ENCODE peak calls at places on chromosomes 4 and X, in five cellular contexts. U is body of pancreas, P is right lobe of liver, E is breast epithelium, V is H54. H is an unnamed sample.

GRCh38 chr4:122038896-122039295 is 87.0 kb upstream of the TRPC3 start:
- DNase-seq in U (no peak), P (no peak), E (no peak), V (no peak), H (no peak)

GRCh38 chr4:98828801-98829200 is 100.1 kb downstream of the EIF4E start:
- DNase-seq in U (no peak), P (no peak), E (no peak), V (no peak), H (no peak)

GRCh38 chr4:3766207-3766790 is at the start of gene ADRA2C:
- DNase-seq in U (peak), P (no peak), E (no peak), V (peak), H (peak)

GRCh38 chrX:112874140-112874539 is 33.5 kb upstream of the AMOT start:
- DNase-seq in U (no peak), P (no peak), E (no peak), V (no peak), H (no peak)

GRCh38 chr4:4182835-4183568 is 43.7 kb downstream of the OTOP1 start:
- DNase-seq in U (no peak), P (peak), E (no peak), V (peak), H (peak)

GRCh38 chrX:141732031-141732430 is 33.5 kb upstream of the SPANXD start:
- DNase-seq in U (no peak), P (no peak), E (no peak), V (no peak), H (no peak)

GRCh38 chr4:86019362-86019761 is 340.5 kb downstream of the MAPK10 start:
- DNase-seq in U (no peak), P (no peak), E (no peak), V (no peak), H (no peak)

GRCh38 chrX:10619311-10620015 is 922 bp downstream of the MID1 start:
- DNase-seq in U (no peak), P (no peak), E (no peak), V (no peak), H (peak)

GRCh38 chr4:7854211-7854610 is 85.5 kb downstream of the AFAP1 start:
- DNase-seq in U (no peak), P (no peak), E (no peak), V (no peak), H (no peak)

GRCh38 chr4:5755679-5756078 is 44.7 kb downstream of the EVC start:
- DNase-seq in U (no peak), P (no peak), E (no peak), V (no peak), H (no peak)

GRCh38 chrX:11757729-11758399 is at the start of gene MSL3:
- DNase-seq in U (peak), P (peak), E (peak), V (peak), H (peak)

GRCh38 chr4:70838972-70839536 is 636 bp downstream of the GRSF1 start:
- DNase-seq in U (peak), P (peak), E (peak), V (peak), H (peak)

GRCh38 chrX:129938081-129938480 is 32.1 kb downstream of the UTP14A start:
- DNase-seq in U (no peak), P (no peak), E (no peak), V (no peak), H (peak)

GRCh38 chrX:134733595-134733994 is 75.3 kb upstream of the PLAC1 start:
- DNase-seq in U (no peak), P (no peak), E (no peak), V (no peak), H (no peak)

GRCh38 chrX:18887821-18888205 is 96.1 kb downstream of the PHKA2 start:
- DNase-seq in U (no peak), P (no peak), E (no peak), V (no peak), H (no peak)

GRCh38 chr4:1578968-1579833 is 104.9 kb downstream of the FAM53A start:
- DNase-seq in U (peak), P (peak), E (no peak), V (peak), H (peak)

GRCh38 chrX:136168929-136169735 is 21.8 kb downstream of the FHL1 start:
- DNase-seq in U (peak), P (no peak), E (no peak), V (no peak), H (no peak)

GRCh38 chr4:88757776-88758175 is 60.1 kb upstream of the NAP1L5 start:
- DNase-seq in U (no peak), P (no peak), E (no peak), V (no peak), H (no peak)

GRCh38 chrX:151870603-151871002 is 42.1 kb upstream of the MAGEA4 start:
- DNase-seq in U (no peak), P (no peak), E (no peak), V (peak), H (no peak)

GRCh38 chrX:68429216-68429615 is 4.1 kb downstream of the OPHN1 start:
- DNase-seq in U (no peak), P (no peak), E (no peak), V (no peak), H (no peak)

DNA sequence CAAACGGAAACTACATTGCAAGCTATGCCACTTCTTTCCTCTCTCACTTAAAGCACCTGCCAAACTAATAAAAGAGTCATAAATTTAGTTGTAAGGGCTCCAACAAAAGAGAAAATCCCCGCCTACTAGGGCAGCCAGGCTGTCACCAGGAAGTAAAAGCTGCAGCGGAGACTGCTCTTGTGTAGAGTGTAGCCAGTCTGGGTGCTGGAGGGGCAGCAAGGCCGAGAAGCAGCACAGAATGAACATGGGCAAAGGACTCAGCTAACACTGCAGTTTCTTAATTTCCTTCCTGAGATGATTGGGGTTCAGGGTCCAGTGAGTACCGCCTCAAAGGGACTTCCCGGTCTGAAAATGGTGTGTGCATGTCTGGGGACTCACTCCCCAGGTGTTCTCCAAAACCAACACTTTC is 89.4 kb upstream of the MAML3 start:
- DNase-seq in U (peak), P (no peak), E (no peak), V (no peak), H (no peak)
- TF ChIP-seq POLR2A in U (peak), P (no peak), E (no peak), V (no peak), H (no peak)

DNA sequence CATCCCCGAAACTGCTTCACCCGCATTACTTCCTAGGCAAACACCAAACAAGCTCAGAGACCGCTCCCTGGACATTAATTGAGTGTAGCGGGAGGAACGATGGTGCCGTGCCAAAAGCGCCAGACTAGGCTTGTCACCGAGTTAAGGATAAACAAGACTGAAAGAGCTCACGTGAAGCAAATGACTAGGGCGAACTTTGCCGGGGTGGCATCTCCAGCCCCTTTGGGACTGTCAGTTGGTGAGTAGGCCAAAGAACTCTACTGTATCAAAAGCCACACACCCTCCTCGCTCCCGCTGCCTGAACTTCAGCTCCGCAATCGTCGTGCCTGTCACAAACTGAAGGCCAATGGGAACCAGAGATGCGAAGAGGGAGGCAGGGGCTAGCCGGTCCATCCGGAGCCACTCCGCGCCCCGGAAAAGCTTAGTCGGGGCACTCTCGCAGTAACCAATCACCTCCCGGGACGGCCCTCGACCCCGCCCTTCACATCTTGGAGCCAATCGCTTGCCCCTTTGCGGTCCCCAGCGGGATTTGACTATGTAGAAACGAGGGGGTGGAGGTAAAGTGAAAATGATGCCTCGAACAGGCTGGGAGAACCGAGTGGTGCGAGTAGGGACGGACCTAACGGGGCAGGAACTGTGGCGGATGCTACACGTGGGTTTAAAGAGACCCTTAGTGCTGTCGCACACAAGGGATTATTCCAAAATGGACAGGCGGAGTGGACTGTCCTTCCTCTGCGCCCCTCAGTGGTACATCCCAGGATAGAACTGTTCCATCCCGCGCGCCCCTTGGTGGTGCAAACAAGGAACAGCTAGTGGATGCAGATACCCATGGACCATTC is 37.0 kb upstream of the FAM156A start:
- DNase-seq in U (peak), P (peak), E (peak), V (peak), H (peak)
- TF ChIP-seq POLR2A in U (peak), P (peak), E (no peak), V (peak), H (no peak)

GRCh38 chr4:93748943-93749342 is 79.6 kb upstream of the ATOH1 start:
- DNase-seq in U (no peak), P (no peak), E (no peak), V (no peak), H (no peak)

GRCh38 chr4:93747220-93747619 is 81.3 kb upstream of the ATOH1 start:
- DNase-seq in U (no peak), P (no peak), E (no peak), V (no peak), H (no peak)

GRCh38 chr4:93748380-93748779 is 80.2 kb upstream of the ATOH1 start:
- DNase-seq in U (no peak), P (no peak), E (no peak), V (no peak), H (no peak)

GRCh38 chr4:93751410-93751809 is 77.1 kb upstream of the ATOH1 start:
- DNase-seq in U (no peak), P (no peak), E (no peak), V (no peak), H (no peak)

GRCh38 chr4:93749351-93749761 is 79.2 kb upstream of the ATOH1 start:
- DNase-seq in U (no peak), P (no peak), E (no peak), V (no peak), H (no peak)
- TF ChIP-seq POLR2A in U (no peak), P (no peak), E (no peak), V (no peak), H (no peak)

DNA sequence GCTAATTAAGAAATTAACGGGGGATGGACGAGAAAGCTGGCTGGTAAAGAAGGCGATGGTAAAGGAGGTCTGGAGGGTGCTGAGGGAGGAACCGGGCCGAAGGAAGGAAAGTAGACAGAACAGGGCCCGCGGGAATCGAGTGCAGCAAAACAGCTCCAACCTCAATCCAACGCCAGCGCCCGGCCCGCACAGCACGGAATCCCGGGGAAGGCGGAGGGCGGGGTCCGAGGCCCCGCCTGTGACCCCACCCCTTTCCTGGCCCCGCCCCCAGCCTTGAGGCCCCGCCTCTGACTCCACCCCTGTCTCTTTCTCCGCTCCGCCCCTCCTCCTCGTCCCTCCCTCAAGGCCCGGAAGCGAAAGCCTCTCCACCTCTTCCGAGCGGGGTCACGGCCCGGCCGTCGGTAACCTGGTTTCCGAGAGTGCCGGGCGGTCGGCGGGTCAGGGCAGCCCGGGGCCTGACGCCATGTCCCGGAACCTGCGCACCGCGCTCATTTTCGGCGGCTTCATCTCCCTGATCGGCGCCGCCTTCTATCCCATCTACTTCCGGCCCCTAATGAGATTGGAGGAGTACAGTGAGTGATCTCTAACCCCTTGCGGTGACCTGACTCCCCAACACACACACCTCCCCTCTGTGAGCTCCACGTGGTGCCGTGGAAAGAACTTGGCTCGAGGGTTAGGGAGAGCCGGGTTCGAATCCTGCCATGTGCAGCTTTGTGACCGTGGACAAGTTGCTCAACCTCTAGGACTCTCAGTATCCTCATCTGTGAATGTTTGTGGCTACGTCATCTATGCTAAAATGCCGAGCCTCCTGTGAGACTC is at the start of gene SMIM20:
- DNase-seq in U (peak), P (peak), E (peak), V (peak), H (peak)
- TF ChIP-seq POLR2A in U (peak), P (peak), E (peak), V (peak), H (no peak)

DNA sequence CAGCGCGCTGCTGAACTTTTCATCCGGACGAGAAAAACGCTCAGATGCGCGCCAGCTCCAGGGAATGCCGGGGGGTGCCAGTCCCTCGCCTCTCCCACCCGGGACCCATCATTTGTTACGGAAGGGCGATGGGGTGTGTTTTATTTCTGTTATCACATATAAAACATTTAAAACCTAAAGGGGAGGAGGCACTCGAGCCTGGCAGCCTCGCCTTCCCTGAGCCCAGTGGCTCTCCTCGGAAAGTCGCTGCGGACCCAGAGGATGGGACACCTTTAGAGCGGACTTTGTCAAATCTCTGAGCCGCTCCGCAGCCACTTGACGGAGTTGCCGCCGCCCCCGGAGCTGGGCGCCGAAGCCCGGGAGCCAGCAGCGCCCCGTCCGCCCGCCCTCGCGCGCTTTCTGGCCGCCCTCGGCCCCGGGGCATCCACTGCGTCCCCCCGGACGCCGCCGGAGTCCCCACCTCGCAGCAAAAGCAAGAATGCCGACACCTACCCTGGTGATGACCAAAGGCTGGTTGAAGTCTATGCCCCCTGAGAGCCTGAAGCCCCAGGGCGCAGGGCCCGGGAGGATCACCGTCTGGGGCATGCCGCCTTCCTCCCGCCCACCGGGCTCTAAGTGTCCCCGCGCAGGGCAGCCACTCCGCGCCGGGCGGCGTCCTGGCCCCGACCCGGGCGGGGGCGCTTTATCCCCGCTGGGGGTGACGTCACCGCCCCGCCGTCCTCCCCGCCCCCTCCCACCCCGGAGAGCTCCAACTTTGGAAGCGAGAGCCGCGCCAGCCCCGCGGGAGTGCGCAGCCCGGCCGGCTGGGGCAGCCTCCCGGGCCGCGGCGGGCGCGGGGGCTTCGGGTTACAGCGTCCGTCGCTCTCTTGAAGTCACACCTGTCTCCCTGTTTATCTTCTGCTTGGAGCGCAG is at the start of gene PDLIM3:
- DNase-seq in U (peak), P (peak), E (peak), V (peak), H (peak)
- TF ChIP-seq POLR2A in U (peak), P (peak), E (peak), V (peak), H (no peak)

DNA sequence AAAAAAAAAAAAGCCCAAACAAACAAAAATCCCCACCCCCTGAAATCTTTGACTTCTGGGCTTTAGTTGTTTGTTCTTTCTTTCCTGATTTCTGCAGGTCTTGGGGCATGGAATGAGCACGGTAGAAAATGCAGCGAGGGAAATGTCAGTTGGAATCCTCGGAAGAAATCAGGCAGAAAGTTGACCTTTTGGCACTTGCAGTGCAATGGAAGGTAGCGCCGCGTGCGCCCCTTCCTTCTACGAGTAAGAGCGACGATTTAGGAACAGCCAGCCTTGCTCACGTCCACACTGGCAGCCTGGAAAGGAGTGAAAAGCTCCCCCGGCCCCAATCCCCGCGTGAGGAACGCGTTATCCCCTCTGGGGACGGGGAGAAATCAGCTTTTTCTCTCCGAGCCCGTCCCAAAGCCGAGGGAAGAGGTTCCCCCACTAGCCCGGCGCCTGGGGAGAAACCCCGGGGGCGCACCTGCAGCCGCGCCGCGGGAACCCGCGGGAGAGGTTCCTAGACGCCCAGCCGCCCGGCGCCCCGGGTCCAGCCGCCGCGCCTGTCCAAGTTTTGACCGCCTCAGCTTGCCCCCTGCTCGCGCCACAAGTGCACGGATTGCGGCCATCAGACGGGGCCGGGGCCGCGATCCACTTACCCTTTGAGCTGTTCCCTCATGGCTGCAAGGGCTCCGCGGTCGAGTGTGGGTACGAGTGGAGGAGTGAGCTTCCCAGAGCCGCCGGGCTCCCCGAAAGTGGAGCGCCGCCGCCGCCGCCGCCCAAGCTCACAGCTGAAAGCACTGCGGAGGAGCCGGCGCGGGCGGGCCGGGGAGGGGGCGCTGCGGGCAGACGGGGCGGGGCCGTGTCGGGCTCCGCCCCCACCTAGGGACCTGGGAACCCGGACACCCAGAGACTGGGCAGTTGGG is 194.6 kb upstream of the FTHL17 start:
- DNase-seq in U (peak), P (peak), E (no peak), V (peak), H (peak)
- TF ChIP-seq POLR2A in U (peak), P (peak), E (no peak), V (peak), H (no peak)

GRCh38 chr4:113978561-113979156 is 788 bp downstream of the ARSJ start:
- DNase-seq in U (no peak), P (peak), E (no peak), V (no peak), H (peak)
- TF ChIP-seq POLR2A in U (no peak), P (no peak), E (no peak), V (no peak), H (no peak)

GRCh38 chr4:41934813-41935651 is at the start of gene TMEM33:
- DNase-seq in U (peak), P (peak), E (peak), V (peak), H (peak)
- TF ChIP-seq POLR2A in U (peak), P (peak), E (peak), V (peak), H (no peak)

DNA sequence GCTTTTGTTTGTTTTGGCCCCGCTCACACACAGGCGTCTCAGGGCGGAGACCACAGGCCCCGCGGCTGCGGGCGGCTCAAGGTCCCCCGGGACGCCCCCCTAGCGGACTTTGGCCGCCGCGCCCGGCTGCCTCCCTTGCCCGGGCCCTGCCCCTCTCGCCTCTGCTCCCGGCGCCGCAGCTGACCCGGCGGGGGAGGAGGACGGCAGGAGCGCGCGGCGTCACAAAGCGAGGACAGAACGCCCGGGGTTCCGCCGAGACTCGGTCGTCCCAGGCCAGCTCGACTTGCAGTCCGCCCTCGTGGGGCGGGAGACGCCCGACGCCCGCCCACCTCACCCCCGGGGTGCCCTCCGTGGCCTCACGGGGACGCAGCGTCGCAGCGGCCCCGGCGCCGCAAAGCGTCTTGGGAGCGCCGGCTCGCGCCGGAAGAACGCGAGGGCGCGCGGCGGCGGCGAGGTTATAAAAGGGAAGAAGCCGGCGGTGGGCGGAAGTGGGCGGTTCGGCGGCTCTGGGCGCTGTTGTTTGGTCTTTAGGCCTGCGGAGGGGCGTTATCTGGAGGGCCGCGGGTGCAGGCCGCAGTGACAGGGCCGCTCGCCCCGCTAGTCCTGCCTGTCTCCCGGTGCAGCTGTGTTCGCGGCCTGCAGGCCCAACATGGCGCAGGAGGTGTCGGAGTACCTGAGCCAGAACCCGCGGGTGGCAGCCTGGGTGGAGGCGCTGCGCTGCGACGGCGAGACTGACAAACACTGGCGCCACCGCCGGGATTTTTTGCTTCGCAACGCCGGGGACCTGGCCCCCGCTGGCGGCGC is at the start of gene CDKN2AIP:
- DNase-seq in U (peak), P (peak), E (peak), V (peak), H (peak)
- TF ChIP-seq POLR2A in U (peak), P (peak), E (peak), V (peak), H (peak)

H was measured in testis.